ENCODE peak calls at places on chromosomes 3 and 15, in five cellular contexts. One of them, this sample, is unnamed.
A peak's percentile ranks its signal among the peaks of the same experiment; 100 is the strongest.

GRCh38 chr15:63332367-63333078 is 49.1 kb downstream of the CA12 start:
- DNase-seq in PC-3: peak; percentile 98
- DNase-seq in astrocyte: peak; percentile 82
- DNase-seq in endodermal cell: no peak
- DNase-seq in neuronal stem cell: no peak
- DNase-seq in this sample: no peak

GRCh38 chr3:190362258-190362657 is 25.7 kb upstream of the CLDN16 start:
- DNase-seq in PC-3: no peak
- DNase-seq in astrocyte: no peak
- DNase-seq in endodermal cell: peak; percentile 59
- DNase-seq in neuronal stem cell: no peak
- DNase-seq in this sample: no peak

GRCh38 chr3:17030956-17031652 is 146.3 kb downstream of the PLCL2 start:
- DNase-seq in PC-3: no peak
- DNase-seq in astrocyte: no peak
- DNase-seq in endodermal cell: no peak
- DNase-seq in neuronal stem cell: no peak
- DNase-seq in this sample: no peak

GRCh38 chr3:177934001-177934891 is 602.0 kb upstream of the KCNMB2 start:
- DNase-seq in PC-3: peak; percentile 21
- DNase-seq in astrocyte: peak; percentile 91
- DNase-seq in endodermal cell: peak; percentile 56
- DNase-seq in neuronal stem cell: no peak
- DNase-seq in this sample: no peak

GRCh38 chr3:177126015-177126773 is 71.1 kb downstream of the TBL1XR1 start:
- DNase-seq in PC-3: peak; percentile 67
- DNase-seq in astrocyte: peak; percentile 97
- DNase-seq in endodermal cell: no peak
- DNase-seq in neuronal stem cell: no peak
- DNase-seq in this sample: no peak

GRCh38 chr3:32340639-32341365 is 50.9 kb upstream of the CMTM7 start:
- DNase-seq in PC-3: peak; percentile 34
- DNase-seq in astrocyte: no peak
- DNase-seq in endodermal cell: no peak
- DNase-seq in neuronal stem cell: no peak
- DNase-seq in this sample: no peak

GRCh38 chr3:31391150-31391549 is 141.6 kb upstream of the STT3B start:
- DNase-seq in PC-3: no peak
- DNase-seq in astrocyte: no peak
- DNase-seq in endodermal cell: peak; percentile 61
- DNase-seq in neuronal stem cell: peak; percentile 32
- DNase-seq in this sample: no peak

GRCh38 chr3:12752803-12753202 is 6.3 kb downstream of the TMEM40 start:
- DNase-seq in PC-3: peak; percentile 75
- DNase-seq in astrocyte: no peak
- DNase-seq in endodermal cell: no peak
- DNase-seq in neuronal stem cell: no peak
- DNase-seq in this sample: no peak

GRCh38 chr3:23041918-23042696 is 161.0 kb upstream of the UBE2E2 start:
- DNase-seq in PC-3: peak; percentile 87
- DNase-seq in astrocyte: peak; percentile 50
- DNase-seq in endodermal cell: no peak
- DNase-seq in neuronal stem cell: no peak
- DNase-seq in this sample: peak; percentile 62

GRCh38 chr15:31307270-31308184 is 19.1 kb upstream of the KLF13 start:
- DNase-seq in PC-3: no peak
- DNase-seq in astrocyte: no peak
- DNase-seq in endodermal cell: peak; percentile 50
- DNase-seq in neuronal stem cell: no peak
- DNase-seq in this sample: no peak
- H3K4me1 ChIP-seq in PC-3: no peaks in the 10 kb centered on the region
- H3K4me1 ChIP-seq in astrocyte: peaks cover 4% of the 10 kb centered on the region
- H3K4me1 ChIP-seq in endodermal cell: peaks cover 13% of the 10 kb centered on the region
- H3K4me1 ChIP-seq in neuronal stem cell: peaks cover 51% of the 10 kb centered on the region
- H3K4me1 ChIP-seq in this sample: no peaks in the 10 kb centered on the region

DNA sequence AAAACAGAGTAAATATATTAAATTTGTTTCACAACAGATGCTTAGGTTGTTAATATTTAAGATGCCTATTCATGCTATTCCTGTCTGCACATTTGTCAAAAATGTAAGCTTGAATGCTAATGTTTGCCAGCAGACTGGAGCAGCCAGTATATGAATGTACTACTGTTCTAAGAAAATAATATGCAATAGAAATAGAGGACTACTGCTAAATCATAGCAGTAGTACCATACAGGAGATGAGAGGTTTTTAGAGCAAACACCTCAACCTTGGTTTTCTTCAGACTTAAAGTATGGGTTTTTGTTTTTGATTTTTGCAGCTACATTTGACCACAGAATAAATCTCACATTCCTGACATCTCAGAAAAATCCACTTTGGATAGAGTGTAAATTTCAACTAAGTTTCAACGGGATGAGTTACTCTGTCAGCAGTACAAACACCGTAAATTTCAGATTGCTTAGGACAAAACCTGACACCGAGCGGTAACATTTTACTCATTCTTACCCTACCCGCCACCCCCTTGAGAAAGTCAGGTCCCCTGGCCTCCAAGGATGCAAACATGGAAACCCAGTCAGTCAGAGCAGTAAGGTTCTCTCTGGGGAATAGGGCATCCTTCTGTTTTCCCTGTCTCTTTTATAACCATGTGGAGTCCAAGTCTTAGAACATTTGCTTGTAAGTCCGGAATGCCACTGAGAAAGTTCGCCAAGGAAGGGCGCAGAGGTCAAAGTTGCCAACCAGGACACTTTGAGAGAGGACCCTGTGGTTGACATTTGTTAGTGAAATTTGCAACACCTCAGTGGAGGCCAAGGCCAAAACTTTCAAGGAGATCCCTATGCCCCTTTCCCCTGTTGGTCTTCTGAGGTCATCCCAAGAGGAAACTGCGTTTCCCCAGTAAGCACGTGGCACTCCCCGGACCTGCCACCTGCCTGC is 17.9 kb upstream of the SATB1 start:
- DNase-seq in PC-3: no peak
- DNase-seq in astrocyte: no peak
- DNase-seq in endodermal cell: no peak
- DNase-seq in neuronal stem cell: no peak
- DNase-seq in this sample: no peak
- H3K9ac ChIP-seq in PC-3: no peak overlapping the region
- H3K9ac ChIP-seq in astrocyte: peak overlapping the region; percentile 65
- H3K9ac ChIP-seq in endodermal cell: no peak overlapping the region
- H3K9ac ChIP-seq in neuronal stem cell: no peak overlapping the region
- H3K9ac ChIP-seq in this sample: no peak overlapping the region

GRCh38 chr3:71509024-71509423 is 74.5 kb downstream of the FOXP1 start:
- DNase-seq in PC-3: no peak
- DNase-seq in astrocyte: peak; percentile 71
- DNase-seq in endodermal cell: no peak
- DNase-seq in neuronal stem cell: no peak
- DNase-seq in this sample: no peak

GRCh38 chr3:71511037-71511436 is 72.5 kb downstream of the FOXP1 start:
- DNase-seq in PC-3: no peak
- DNase-seq in astrocyte: peak; percentile 99
- DNase-seq in endodermal cell: peak; percentile 71
- DNase-seq in neuronal stem cell: no peak
- DNase-seq in this sample: no peak

GRCh38 chr3:71512000-71512399 is 71.5 kb downstream of the FOXP1 start:
- DNase-seq in PC-3: peak; percentile 22
- DNase-seq in astrocyte: no peak
- DNase-seq in endodermal cell: peak; percentile 73
- DNase-seq in neuronal stem cell: no peak
- DNase-seq in this sample: no peak

GRCh38 chr3:71511446-71511845 is 72.1 kb downstream of the FOXP1 start:
- DNase-seq in PC-3: no peak
- DNase-seq in astrocyte: no peak
- DNase-seq in endodermal cell: no peak
- DNase-seq in neuronal stem cell: no peak
- DNase-seq in this sample: no peak

GRCh38 chr3:71510485-71510884 is 73.0 kb downstream of the FOXP1 start:
- DNase-seq in PC-3: no peak
- DNase-seq in astrocyte: peak; percentile 80
- DNase-seq in endodermal cell: peak; percentile 55
- DNase-seq in neuronal stem cell: no peak
- DNase-seq in this sample: no peak
- H3K4me3 ChIP-seq in PC-3: no peak overlapping the region
- H3K4me3 ChIP-seq in astrocyte: no peak overlapping the region
- H3K4me3 ChIP-seq in endodermal cell: peak overlapping the region; percentile 37
- H3K4me3 ChIP-seq in neuronal stem cell: no peak overlapping the region
- H3K4me3 ChIP-seq in this sample: no peak overlapping the region

GRCh38 chr3:50147447-50147846 is 7.7 kb upstream of the SEMA3F start:
- DNase-seq in PC-3: no peak
- DNase-seq in astrocyte: no peak
- DNase-seq in endodermal cell: no peak
- DNase-seq in neuronal stem cell: no peak
- DNase-seq in this sample: no peak
- H3K4me1 ChIP-seq in PC-3: no peaks in the 10 kb centered on the region
- H3K4me1 ChIP-seq in astrocyte: no peaks in the 10 kb centered on the region
- H3K4me1 ChIP-seq in endodermal cell: peaks cover 2% of the 10 kb centered on the region
- H3K4me1 ChIP-seq in neuronal stem cell: no peaks in the 10 kb centered on the region
- H3K4me1 ChIP-seq in this sample: peaks cover 18% of the 10 kb centered on the region

DNA sequence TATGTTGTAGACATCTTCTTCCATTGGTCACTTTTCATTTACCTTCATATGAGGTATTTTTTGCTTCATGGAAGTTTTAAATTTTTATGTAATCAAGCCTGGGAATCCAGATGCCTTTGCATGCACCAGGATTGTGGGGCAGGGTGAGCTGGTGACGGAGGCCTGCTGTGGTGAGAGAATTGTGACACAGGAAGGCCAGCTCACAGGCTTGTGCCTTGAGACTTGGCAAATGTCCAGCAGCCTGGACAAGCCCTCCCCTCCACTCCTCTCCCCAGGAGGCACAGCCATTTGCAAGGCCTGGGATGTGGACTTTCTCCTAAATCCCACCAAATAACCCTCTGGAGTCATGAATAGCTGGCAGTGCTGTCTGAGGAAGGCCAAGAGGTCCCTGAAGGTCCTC is 67.4 kb downstream of the RHCG start:
- DNase-seq in PC-3: no peak
- DNase-seq in astrocyte: no peak
- DNase-seq in endodermal cell: no peak
- DNase-seq in neuronal stem cell: no peak
- DNase-seq in this sample: peak; percentile 46
- H3K9ac ChIP-seq in PC-3: no peak overlapping the region
- H3K9ac ChIP-seq in astrocyte: no peak overlapping the region
- H3K9ac ChIP-seq in endodermal cell: no peak overlapping the region
- H3K9ac ChIP-seq in neuronal stem cell: no peak overlapping the region
- H3K9ac ChIP-seq in this sample: no peak overlapping the region

DNA sequence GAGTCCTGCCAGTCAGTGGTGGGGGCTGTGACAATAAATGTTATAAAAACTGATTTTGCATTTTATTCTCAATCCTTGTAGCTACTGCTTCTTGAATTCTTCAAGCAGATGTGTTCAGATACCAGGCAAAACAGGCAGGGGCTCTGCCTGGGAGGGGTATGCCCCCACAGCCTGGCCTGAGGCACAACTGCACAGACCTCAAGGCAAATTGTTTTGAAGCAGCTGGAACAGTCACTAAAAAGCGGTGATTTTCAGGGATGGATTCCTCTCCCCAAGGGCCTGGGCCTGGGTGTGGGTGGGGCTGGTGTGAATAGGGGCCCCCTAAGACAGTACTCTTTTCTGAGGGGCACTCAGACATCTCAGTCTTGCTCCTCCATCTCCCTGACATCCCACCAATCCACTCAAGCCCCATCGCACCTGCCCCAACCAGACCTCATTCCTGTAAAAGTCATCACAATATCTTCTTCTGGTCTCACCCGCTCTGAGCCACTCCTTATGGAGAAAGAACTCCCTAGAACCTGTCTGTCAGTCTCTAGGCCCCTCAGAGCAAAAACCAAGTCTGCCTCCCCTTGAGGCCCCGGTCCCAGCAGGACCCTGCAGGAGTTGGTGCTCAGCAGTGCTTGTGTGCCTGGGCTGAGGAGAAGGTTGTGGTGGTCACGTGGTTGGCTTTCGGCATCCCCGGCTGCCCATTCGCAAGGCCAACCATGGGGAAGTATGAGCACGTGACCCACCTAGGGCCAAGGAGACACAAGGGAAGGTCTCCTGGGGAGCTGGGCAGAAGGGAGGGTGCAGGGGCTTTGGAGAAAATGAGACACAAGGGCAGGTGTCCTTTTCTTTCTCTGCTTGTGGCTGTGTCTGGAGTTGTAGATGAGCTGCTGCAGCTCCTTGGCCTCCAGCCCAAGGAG is 2.9 kb upstream of the PSTPIP1 start:
- DNase-seq in PC-3: no peak
- DNase-seq in astrocyte: no peak
- DNase-seq in endodermal cell: peak; percentile 32
- DNase-seq in neuronal stem cell: no peak
- DNase-seq in this sample: no peak
- H3K4me3 ChIP-seq in PC-3: no peak overlapping the region
- H3K4me3 ChIP-seq in astrocyte: no peak overlapping the region
- H3K4me3 ChIP-seq in endodermal cell: no peak overlapping the region
- H3K4me3 ChIP-seq in neuronal stem cell: no peak overlapping the region
- H3K4me3 ChIP-seq in this sample: no peak overlapping the region

GRCh38 chr3:155843569-155843968 is 10.7 kb downstream of the SLC33A1 start:
- DNase-seq in PC-3: no peak
- DNase-seq in astrocyte: no peak
- DNase-seq in endodermal cell: no peak
- DNase-seq in neuronal stem cell: no peak
- DNase-seq in this sample: no peak

GRCh38 chr3:155853214-155854146 is 747 bp downstream of the SLC33A1 start:
- DNase-seq in PC-3: peak; percentile 19
- DNase-seq in astrocyte: peak; percentile 24
- DNase-seq in endodermal cell: peak; percentile 77
- DNase-seq in neuronal stem cell: peak; percentile 35
- DNase-seq in this sample: peak; percentile 86

GRCh38 chr3:155846119-155846518 is 8.1 kb downstream of the SLC33A1 start:
- DNase-seq in PC-3: no peak
- DNase-seq in astrocyte: peak; percentile 57
- DNase-seq in endodermal cell: no peak
- DNase-seq in neuronal stem cell: no peak
- DNase-seq in this sample: no peak

GRCh38 chr3:155847993-155848392 is 6.2 kb downstream of the SLC33A1 start:
- DNase-seq in PC-3: no peak
- DNase-seq in astrocyte: no peak
- DNase-seq in endodermal cell: no peak
- DNase-seq in neuronal stem cell: no peak
- DNase-seq in this sample: no peak
- H3K4me1 ChIP-seq in PC-3: peaks cover 5% of the 10 kb centered on the region
- H3K4me1 ChIP-seq in astrocyte: peaks cover 8% of the 10 kb centered on the region
- H3K4me1 ChIP-seq in endodermal cell: no peaks in the 10 kb centered on the region
- H3K4me1 ChIP-seq in neuronal stem cell: peaks cover 7% of the 10 kb centered on the region
- H3K4me1 ChIP-seq in this sample: peaks cover 7% of the 10 kb centered on the region

GRCh38 chr3:76554717-76555116 is 485.2 kb upstream of the ROBO2 start:
- DNase-seq in PC-3: no peak
- DNase-seq in astrocyte: peak; percentile 6
- DNase-seq in endodermal cell: no peak
- DNase-seq in neuronal stem cell: no peak
- DNase-seq in this sample: no peak
- H3K9ac ChIP-seq in PC-3: no peak overlapping the region
- H3K9ac ChIP-seq in astrocyte: no peak overlapping the region
- H3K9ac ChIP-seq in endodermal cell: no peak overlapping the region
- H3K9ac ChIP-seq in neuronal stem cell: no peak overlapping the region
- H3K9ac ChIP-seq in this sample: no peak overlapping the region

DNA sequence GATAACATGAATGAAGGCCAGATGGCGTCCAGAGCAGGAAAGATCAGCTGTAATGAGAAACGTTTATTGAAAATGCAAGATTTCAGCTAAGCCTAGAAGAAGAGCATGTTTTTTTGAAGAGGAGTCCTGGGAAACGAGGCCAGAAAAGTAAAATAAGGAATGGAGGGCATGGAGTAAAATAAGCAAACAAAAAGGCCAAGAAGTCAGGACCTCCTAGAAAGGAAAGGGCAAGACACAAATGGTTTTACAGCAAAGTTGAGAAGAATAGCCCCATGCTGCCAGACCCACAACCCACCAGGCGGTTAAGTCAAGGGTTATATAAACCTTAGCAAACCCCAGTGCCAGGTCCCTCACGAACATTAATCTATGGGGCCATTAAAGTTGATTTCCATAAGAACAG is 30.5 kb downstream of the LRIG1 start:
- DNase-seq in PC-3: no peak
- DNase-seq in astrocyte: no peak
- DNase-seq in endodermal cell: no peak
- DNase-seq in neuronal stem cell: no peak
- DNase-seq in this sample: no peak
- H3K4me3 ChIP-seq in PC-3: no peak overlapping the region
- H3K4me3 ChIP-seq in astrocyte: no peak overlapping the region
- H3K4me3 ChIP-seq in endodermal cell: no peak overlapping the region
- H3K4me3 ChIP-seq in neuronal stem cell: no peak overlapping the region
- H3K4me3 ChIP-seq in this sample: no peak overlapping the region